ENCODE peak calls at places on chromosome 6, in four cellular contexts. T is NT2/D1, H is H1, S is HCT116. Z is an unnamed sample.

GRCh38 chr6:99905209-99906106 is 88.6 kb downstream of the MCHR2 start:
- DNase-seq in T (peak), H (no peak), S (peak), Z (peak)

GRCh38 chr6:160106010-160106409 is 15.6 kb upstream of the SLC22A1 start:
- DNase-seq in T (no peak), H (no peak), S (no peak), Z (no peak)

GRCh38 chr6:127201321-127201720 is 65.3 kb upstream of the RNF146 start:
- DNase-seq in T (no peak), H (no peak), S (no peak), Z (no peak)

GRCh38 chr6:106872044-106872443 is 102.5 kb downstream of the CD24 start:
- DNase-seq in T (no peak), H (no peak), S (no peak), Z (no peak)

GRCh38 chr6:34460796-34461507 is 4.9 kb upstream of the PACSIN1 start:
- DNase-seq in T (no peak), H (no peak), S (no peak), Z (no peak)

GRCh38 chr6:76441850-76442249 is 369.4 kb upstream of the IMPG1 start:
- DNase-seq in T (no peak), H (peak), S (no peak), Z (no peak)

GRCh38 chr6:152828431-152828830 is 77.8 kb downstream of the VIP start:
- DNase-seq in T (no peak), H (no peak), S (no peak), Z (no peak)

GRCh38 chr6:160247457-160247883 is 11.2 kb downstream of the SLC22A2 start:
- DNase-seq in T (no peak), H (peak), S (no peak), Z (no peak)

GRCh38 chr6:163646133-163646532 is 231.6 kb downstream of the QKI start:
- DNase-seq in T (no peak), H (no peak), S (no peak), Z (no peak)

GRCh38 chr6:15184441-15184861 is 61.4 kb upstream of the JARID2 start:
- DNase-seq in T (no peak), H (no peak), S (no peak), Z (no peak)

DNA sequence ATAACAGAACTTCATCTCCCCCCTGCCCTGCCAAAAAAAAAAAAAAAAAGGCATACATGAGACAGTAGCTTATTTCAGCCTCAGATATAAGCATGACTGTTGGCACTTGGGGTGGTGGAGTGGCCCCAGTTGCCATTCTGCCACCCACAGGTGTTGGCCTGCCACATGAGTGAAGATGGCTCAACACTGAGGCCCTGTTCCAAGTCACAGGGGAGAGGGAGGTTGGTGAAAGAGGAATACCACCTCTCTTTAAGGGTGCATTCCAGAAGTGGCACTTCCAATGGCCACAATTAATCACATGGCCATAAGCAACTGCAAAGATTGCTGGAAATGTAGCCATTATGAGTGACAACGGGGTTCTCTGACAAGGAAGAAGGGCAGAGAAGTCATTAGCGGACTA is 61.9 kb upstream of the JARID2 start:
- DNase-seq in T (no peak), H (no peak), S (no peak), Z (no peak)
- TF ChIP-seq ZNF274 in T (no peak), H (no peak), S (no peak), Z (no peak)

DNA sequence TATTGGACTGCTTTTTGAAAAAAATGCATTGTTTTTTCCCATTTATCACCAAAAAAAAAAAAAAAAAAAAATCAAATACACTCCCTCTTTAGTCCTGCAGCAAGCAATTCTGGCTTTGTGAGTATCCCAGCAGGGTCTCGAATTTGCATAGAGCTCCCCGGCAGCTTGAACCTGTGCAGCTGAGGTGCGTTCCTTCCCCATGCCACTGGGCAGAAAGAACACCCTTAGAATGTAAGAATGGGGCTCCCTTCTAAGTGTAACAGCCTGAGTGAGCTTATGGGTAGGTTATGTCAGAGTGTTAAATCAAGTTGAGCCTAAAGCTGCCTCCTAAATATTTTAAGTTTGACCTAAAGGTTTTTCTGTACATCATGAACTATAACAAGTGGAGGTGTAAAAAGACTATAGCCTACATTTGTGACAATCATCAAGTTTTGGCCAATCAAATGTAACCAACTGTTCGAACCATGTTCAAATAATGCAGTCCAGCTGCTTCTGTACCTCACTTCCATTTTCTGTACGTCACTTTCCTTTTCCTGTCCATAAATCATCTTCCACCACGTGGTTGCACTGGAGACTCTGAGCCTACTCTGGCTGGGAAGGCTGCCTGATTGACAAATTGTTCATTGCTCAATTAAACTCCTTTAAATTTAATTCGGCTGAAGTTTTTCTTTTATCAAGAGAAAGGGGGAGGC is 270.6 kb upstream of the JARID2 start:
- DNase-seq in T (no peak), H (no peak), S (no peak), Z (no peak)
- TF ChIP-seq ZNF274 in T (no peak), H (no peak), S (no peak), Z (no peak)

GRCh38 chr6:43468748-43469681 is 8.4 kb upstream of the TJAP1 start:
- DNase-seq in T (no peak), H (no peak), S (no peak), Z (no peak)
- TF ChIP-seq ZNF274 in T (no peak), H (no peak), S (no peak), Z (no peak)

GRCh38 chr6:7731289-7731688 is 5.4 kb downstream of the BMP6 start:
- DNase-seq in T (no peak), H (no peak), S (no peak), Z (no peak)
- TF ChIP-seq ZNF274 in T (no peak), H (no peak), S (no peak), Z (no peak)

GRCh38 chr6:95227301-95227700 is 350.0 kb upstream of the MANEA start:
- DNase-seq in T (no peak), H (no peak), S (no peak), Z (no peak)
- TF ChIP-seq ZNF274 in T (no peak), H (no peak), S (no peak), Z (no peak)

DNA sequence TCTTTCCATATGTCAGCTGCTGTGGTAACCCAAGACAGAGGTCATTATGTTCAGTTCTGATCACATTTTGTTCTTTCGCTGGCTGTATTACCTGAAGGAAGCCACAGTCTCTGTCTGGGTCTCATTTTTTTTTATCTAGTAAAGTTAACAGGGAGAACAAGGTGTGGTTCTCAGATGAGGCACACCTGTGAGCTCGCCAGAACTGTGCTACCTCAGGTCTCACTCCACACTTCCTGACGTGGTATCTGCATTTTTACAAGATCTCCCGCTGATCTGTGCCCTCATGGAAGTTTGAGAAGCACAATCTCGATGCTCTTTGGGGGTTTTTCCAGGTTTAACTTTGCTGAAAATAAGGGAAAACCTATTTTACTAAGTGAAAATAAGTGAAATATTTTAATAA is 169.5 kb upstream of the CENPW start:
- DNase-seq in T (no peak), H (no peak), S (no peak), Z (no peak)
- TF ChIP-seq ZNF274 in T (no peak), H (no peak), S (no peak), Z (no peak)

DNA sequence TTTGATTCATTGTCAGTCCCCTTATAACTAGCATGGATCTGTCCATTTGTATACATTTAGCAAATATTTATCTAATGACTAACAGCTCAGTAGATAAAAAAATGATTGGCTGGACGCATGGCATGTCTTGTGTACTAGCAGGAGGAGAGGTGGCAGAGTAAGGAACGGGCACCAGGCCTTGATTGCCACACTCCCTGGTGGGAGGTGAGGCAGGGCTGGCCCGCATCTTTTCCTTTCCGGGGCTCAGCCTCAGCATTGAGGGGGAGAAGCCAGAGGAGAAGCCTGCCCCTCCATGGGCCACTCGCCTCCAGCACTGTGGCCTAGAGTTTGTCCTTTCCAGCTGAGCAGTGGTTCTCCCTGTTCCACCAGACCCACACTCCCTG is 84.9 kb upstream of the TMEM181 start:
- DNase-seq in T (no peak), H (no peak), S (no peak), Z (no peak)
- TF ChIP-seq ZNF274 in T (no peak), H (no peak), S (no peak), Z (no peak)

GRCh38 chr6:56168601-56169000 is 78.8 kb downstream of the COL21A1 start:
- DNase-seq in T (no peak), H (no peak), S (no peak), Z (no peak)

GRCh38 chr6:56173228-56173627 is 74.2 kb downstream of the COL21A1 start:
- DNase-seq in T (no peak), H (no peak), S (no peak), Z (no peak)

GRCh38 chr6:56169366-56169765 is 78.0 kb downstream of the COL21A1 start:
- DNase-seq in T (no peak), H (no peak), S (no peak), Z (no peak)

GRCh38 chr6:56176741-56177140 is 70.6 kb downstream of the COL21A1 start:
- DNase-seq in T (no peak), H (no peak), S (no peak), Z (no peak)

GRCh38 chr6:56172144-56172543 is 75.2 kb downstream of the COL21A1 start:
- DNase-seq in T (no peak), H (no peak), S (no peak), Z (no peak)
- TF ChIP-seq ZNF274 in T (no peak), H (no peak), S (no peak), Z (no peak)

GRCh38 chr6:157433678-157434081 is 52.7 kb downstream of the ZDHHC14 start:
- DNase-seq in T (no peak), H (no peak), S (no peak), Z (peak)

GRCh38 chr6:157432231-157432630 is 51.2 kb downstream of the ZDHHC14 start:
- DNase-seq in T (no peak), H (no peak), S (no peak), Z (no peak)

GRCh38 chr6:157430834-157431233 is 49.8 kb downstream of the ZDHHC14 start:
- DNase-seq in T (no peak), H (no peak), S (no peak), Z (no peak)

GRCh38 chr6:157434349-157435016 is 53.5 kb downstream of the ZDHHC14 start:
- DNase-seq in T (no peak), H (no peak), S (no peak), Z (no peak)

GRCh38 chr6:157432861-157433260 is 51.9 kb downstream of the ZDHHC14 start:
- DNase-seq in T (no peak), H (no peak), S (no peak), Z (no peak)
- TF ChIP-seq ZNF274 in T (no peak), H (no peak), S (no peak), Z (no peak)

Z was measured in K562.